ENCODE peak calls at places on chromosomes 6 and 20, in seven cellular contexts. B is endothelial cell of umbilical vein; D is A549; K is psoas muscle; F is effector memory CD4-positive, alpha-beta T cell; N is thyroid gland; Y is uterus. P is an unnamed sample.
A peak's percentile ranks its signal among the peaks of the same experiment; 100 is the strongest.

GRCh38 chr6:137910424-137910834 is 43.4 kb downstream of the TNFAIP3 start:
- DNase-seq in B (no peak), D (no peak), K (no peak), F (no peak), N (no peak), Y (no peak), P (no peak)

GRCh38 chr6:72328775-72329174 is 293.1 kb upstream of the KCNQ5 start:
- DNase-seq in B (no peak), D (no peak), K (no peak), F (no peak), N (no peak), Y (no peak), P (no peak)

GRCh38 chr20:54026300-54027064 is 43.9 kb downstream of the BCAS1 start:
- DNase-seq in B (no peak), D (no peak), K (no peak), F (no peak), N (no peak), Y (no peak), P (no peak)

GRCh38 chr20:63807654-63808053 is 23.4 kb downstream of the ZBTB46 start:
- DNase-seq in B (no peak), D (no peak), K (no peak), F (no peak), N (no peak), Y (no peak), P (no peak)

GRCh38 chr6:77339926-77340325 is 123.4 kb downstream of the HTR1B start:
- DNase-seq in B (no peak), D (no peak), K (no peak), F (no peak), N (no peak), Y (no peak), P (no peak)

GRCh38 chr6:170186909-170187668 is 103.8 kb downstream of the DLL1 start:
- DNase-seq in B (no peak), D (no peak), K (no peak), F (no peak), N (no peak), Y (no peak), P (no peak)

GRCh38 chr20:8132015-8132631 is at the start of gene PLCB1:
- DNase-seq in B (peak; percentile 79), D (peak; percentile 73), K (peak; percentile 94), F (peak; percentile 79), N (peak; percentile 80), Y (peak; percentile 80), P (peak; percentile 75)

GRCh38 chr6:13526339-13526717 is 38.9 kb upstream of the GFOD1 start:
- DNase-seq in B (no peak), D (no peak), K (no peak), F (no peak), N (no peak), Y (no peak), P (no peak)

GRCh38 chr20:13765868-13766416 is 18.8 kb downstream of the ESF1 start:
- DNase-seq in B (no peak), D (no peak), K (no peak), F (no peak), N (no peak), Y (no peak), P (no peak)

GRCh38 chr20:13648291-13648690 is 9.6 kb upstream of the TASP1 start:
- DNase-seq in B (no peak), D (no peak), K (no peak), F (no peak), N (no peak), Y (no peak), P (no peak)

GRCh38 chr6:43761666-43762409 is 8.2 kb upstream of the VEGFA start:
- DNase-seq in B (no peak), D (no peak), K (no peak), F (no peak), N (no peak), Y (no peak), P (no peak)

GRCh38 chr6:151071295-151071694 is 168.5 kb upstream of the AKAP12 start:
- DNase-seq in B (peak; percentile 71), D (peak; percentile 79), K (no peak), F (no peak), N (peak; percentile 23), Y (peak; percentile 45), P (no peak)

GRCh38 chr6:164731539-164731938 is 577.9 kb downstream of the C6orf118 start:
- DNase-seq in B (no peak), D (no peak), K (no peak), F (no peak), N (no peak), Y (no peak), P (no peak)
- H3K9me3 ChIP-seq in B (no peaks in the 10 kb centered on the region), D (no peaks in the 10 kb centered on the region), K (no peaks in the 10 kb centered on the region), F (no peaks in the 10 kb centered on the region), N (no peaks in the 10 kb centered on the region), Y (no peaks in the 10 kb centered on the region), P (peaks cover 3% of the 10 kb centered on the region)

GRCh38 chr20:28616354-28616753 is 2641.1 kb upstream of the DEFB115 start:
- DNase-seq in B (no peak), D (no peak), K (no peak), F (no peak), N (no peak), Y (no peak), P (no peak)
- H3K9me3 ChIP-seq in B (peaks cover 2% of the 10 kb centered on the region), D (peaks cover 27% of the 10 kb centered on the region), K (peaks cover 15% of the 10 kb centered on the region), F (no peaks in the 10 kb centered on the region), N (peaks cover 5% of the 10 kb centered on the region), Y (no peaks in the 10 kb centered on the region), P (peaks cover 8% of the 10 kb centered on the region)

GRCh38 chr6:35461270-35461669 is 6.9 kb upstream of the RPL10A start:
- DNase-seq in B (no peak), D (no peak), K (no peak), F (no peak), N (no peak), Y (no peak), P (no peak)
- H3K9me3 ChIP-seq in B (no peaks in the 10 kb centered on the region), D (no peaks in the 10 kb centered on the region), K (no peaks in the 10 kb centered on the region), F (no peaks in the 10 kb centered on the region), N (no peaks in the 10 kb centered on the region), Y (no peaks in the 10 kb centered on the region), P (no peaks in the 10 kb centered on the region)

DNA sequence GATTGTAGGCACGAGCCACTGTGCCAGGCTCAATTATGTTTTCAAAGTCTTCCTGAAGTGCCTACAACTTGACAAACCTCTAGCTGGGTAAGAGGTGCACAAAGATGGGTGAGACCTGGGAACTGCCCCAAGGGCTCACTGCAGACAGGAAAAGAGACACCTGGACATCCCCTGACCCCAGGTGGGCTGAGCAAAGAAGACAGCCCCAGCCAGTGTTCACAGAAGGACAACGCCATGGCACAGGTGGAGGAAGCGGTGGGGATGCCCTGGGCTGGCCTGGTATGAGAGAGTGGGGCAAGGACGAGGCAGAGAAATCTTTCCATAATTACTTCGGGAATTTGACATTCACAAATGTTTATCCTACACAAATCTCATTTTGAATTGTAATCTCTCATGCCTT is 278.9 kb downstream of the SMOC2 start:
- DNase-seq in B (no peak), D (no peak), K (no peak), F (no peak), N (no peak), Y (no peak), P (no peak)
- H3K9me3 ChIP-seq in B (peaks cover 2% of the 10 kb centered on the region), D (no peaks in the 10 kb centered on the region), K (no peaks in the 10 kb centered on the region), F (no peaks in the 10 kb centered on the region), N (no peaks in the 10 kb centered on the region), Y (no peaks in the 10 kb centered on the region), P (no peaks in the 10 kb centered on the region)

P was measured in T-helper 17 cell.